ENCODE peak calls at places on chromosomes 12 and 14, in eight cellular contexts. Z, D, A, U, S, F, T and J are unnamed samples.

GRCh38 chr14:73770977-73771847 is 57.0 kb upstream of the PNMA1 start:
- DNase-seq in F (peak), U (no peak), A (no peak), T (no peak), S (no peak), D (no peak), Z (no peak), J (no peak)

GRCh38 chr12:107635139-107635538 is 50.5 kb upstream of the PWP1 start:
- DNase-seq in D (no peak), F (no peak), Z (no peak), T (no peak), S (no peak), A (no peak), U (no peak), J (no peak)

GRCh38 chr12:52942056-52942913 is 6.6 kb upstream of the KRT18 start:
- DNase-seq in Z (no peak), F (no peak), A (no peak), U (no peak), T (no peak), S (no peak), D (no peak), J (no peak)

GRCh38 chr12:132593938-132594358 is 16.4 kb downstream of the LRCOL1 start:
- DNase-seq in Z (peak), T (peak), A (peak), U (peak), D (peak), F (peak), S (peak), J (peak)

GRCh38 chr12:123767613-123768012 is 5.5 kb downstream of the DNAH10 start:
- DNase-seq in T (no peak), S (no peak), U (no peak), Z (no peak), F (no peak), D (no peak), A (no peak), J (no peak)

GRCh38 chr12:26138860-26139259 is 14.0 kb upstream of the BHLHE41 start:
- DNase-seq in S (no peak), Z (no peak), T (no peak), D (no peak), U (no peak), A (no peak), F (no peak), J (no peak)

GRCh38 chr14:23555533-23555881 is 564 bp upstream of the THTPA start:
- DNase-seq in F (no peak), T (no peak), Z (no peak), S (no peak), U (no peak), D (no peak), A (no peak), J (no peak)

GRCh38 chr14:94088516-94088915 is 7.4 kb downstream of the IFI27L1 start:
- DNase-seq in U (no peak), D (no peak), A (no peak), T (peak), Z (no peak), F (peak), S (no peak), J (no peak)

GRCh38 chr14:28673056-28673455 is 93.5 kb upstream of the FOXG1 start:
- DNase-seq in T (no peak), F (peak), Z (no peak), U (no peak), A (no peak), D (no peak), S (no peak), J (no peak)

GRCh38 chr12:3316776-3317480 is 174.1 kb upstream of the PRMT8 start:
- DNase-seq in S (no peak), F (no peak), T (no peak), U (no peak), Z (no peak), D (no peak), A (no peak), J (no peak)

GRCh38 chr12:701896-702539 is 38.8 kb upstream of the NINJ2 start:
- DNase-seq in A (no peak), Z (no peak), S (no peak), F (no peak), D (no peak), T (no peak), U (no peak), J (no peak)

GRCh38 chr12:108629824-108630476 is 3.7 kb downstream of the SELPLG start:
- DNase-seq in Z (no peak), A (peak), S (no peak), T (peak), U (no peak), F (peak), D (no peak), J (no peak)

GRCh38 chr12:108638141-108638823 is 4.6 kb upstream of the SELPLG start:
- DNase-seq in S (no peak), Z (no peak), D (peak), A (no peak), U (no peak), T (no peak), F (no peak), J (peak)

GRCh38 chr14:103189481-103190470 is 66.5 kb downstream of the TNFAIP2 start:
- DNase-seq in U (peak), S (no peak), F (no peak), Z (no peak), D (no peak), T (no peak), A (no peak), J (peak)

DNA sequence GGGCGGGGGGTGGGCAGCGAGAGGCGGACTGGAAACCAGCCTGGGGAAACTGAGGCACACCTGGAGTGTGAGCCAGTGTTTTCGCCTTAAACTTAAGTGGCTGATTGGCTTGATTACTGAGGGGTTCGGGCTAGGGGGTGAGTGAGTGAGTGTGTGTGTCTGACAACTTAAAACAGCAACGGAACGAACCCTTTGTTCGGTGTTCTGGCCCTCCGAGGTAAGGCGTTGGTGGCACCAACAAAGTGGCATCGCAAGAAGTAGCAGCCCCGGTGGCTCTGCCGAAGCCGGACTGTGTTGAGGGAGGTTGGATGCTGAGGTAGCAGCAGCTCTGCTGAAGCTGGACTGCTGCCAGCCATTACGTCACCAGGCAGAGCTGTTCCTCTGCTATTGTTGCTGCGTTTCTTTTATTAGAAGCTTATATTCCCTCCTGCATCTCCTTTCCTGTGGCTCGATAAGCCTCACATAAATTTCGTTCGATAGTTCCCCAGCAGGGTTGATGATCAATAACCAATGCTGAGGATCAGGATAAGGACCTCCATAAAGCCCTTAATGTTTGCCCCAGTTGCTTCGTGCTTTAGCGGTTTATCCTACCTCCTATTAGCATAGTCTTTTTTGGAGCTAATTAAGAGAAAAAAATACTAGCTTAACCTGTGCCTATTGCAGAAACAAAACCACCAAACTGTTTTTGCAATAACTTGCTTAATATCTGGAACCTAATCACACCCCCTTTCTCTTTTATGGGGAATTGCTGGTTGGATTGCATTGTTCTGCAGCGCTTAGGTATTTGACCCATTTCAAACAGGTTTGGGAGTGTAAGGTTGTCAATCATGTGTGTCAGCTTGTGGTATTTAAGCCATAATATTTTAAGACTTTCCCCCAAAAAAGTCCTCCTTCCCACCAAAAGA is 1.3 kb downstream of the GPR137C start:
- DNase-seq in S (peak), Z (peak), D (peak), T (peak), F (peak), A (peak), U (peak), J (peak)
- H3K4me3 ChIP-seq in S (peak), Z (peak), D (peak), T (peak), F (peak), A (peak), U (peak), J (peak)

DNA sequence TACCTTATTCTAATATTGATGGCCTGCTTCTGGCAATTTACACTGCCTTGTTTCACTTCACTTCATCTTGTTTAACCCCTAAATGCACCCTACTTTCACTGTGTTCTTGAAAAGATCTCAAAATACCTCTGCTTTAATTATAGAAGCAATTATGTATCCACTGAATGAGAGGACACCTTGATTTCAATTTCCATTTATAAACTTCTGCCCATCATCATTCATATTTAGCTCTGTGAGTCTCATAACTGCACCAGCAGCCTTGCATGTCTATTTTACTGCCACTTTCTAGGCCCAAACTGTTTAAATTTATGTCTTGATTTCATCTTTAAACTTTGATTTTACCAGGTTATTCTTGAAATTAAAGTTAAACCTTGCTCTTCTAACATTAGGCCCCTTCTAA is 7.1 kb upstream of the DNAAF2 start:
- DNase-seq in T (no peak), S (no peak), Z (no peak), D (no peak), F (no peak), A (no peak), U (no peak), J (no peak)
- H3K4me3 ChIP-seq in T (no peak), S (no peak), Z (no peak), D (no peak), F (no peak), A (no peak), U (no peak), J (no peak)

GRCh38 chr12:76782440-76782996 is 18.6 kb downstream of the ZDHHC17 start:
- DNase-seq in A (no peak), U (no peak), F (no peak), Z (no peak), S (no peak), D (no peak), T (no peak), J (no peak)

GRCh38 chr12:76784600-76785051 is 20.7 kb downstream of the ZDHHC17 start:
- DNase-seq in F (peak), S (no peak), Z (no peak), D (no peak), A (peak), T (peak), U (no peak), J (no peak)

GRCh38 chr12:76786986-76787385 is 23.1 kb downstream of the ZDHHC17 start:
- DNase-seq in U (no peak), T (no peak), S (no peak), Z (no peak), F (no peak), A (no peak), D (no peak), J (no peak)

GRCh38 chr12:76787689-76788088 is 23.8 kb downstream of the ZDHHC17 start:
- DNase-seq in Z (no peak), T (no peak), D (no peak), A (no peak), S (no peak), U (no peak), F (no peak), J (no peak)

DNA sequence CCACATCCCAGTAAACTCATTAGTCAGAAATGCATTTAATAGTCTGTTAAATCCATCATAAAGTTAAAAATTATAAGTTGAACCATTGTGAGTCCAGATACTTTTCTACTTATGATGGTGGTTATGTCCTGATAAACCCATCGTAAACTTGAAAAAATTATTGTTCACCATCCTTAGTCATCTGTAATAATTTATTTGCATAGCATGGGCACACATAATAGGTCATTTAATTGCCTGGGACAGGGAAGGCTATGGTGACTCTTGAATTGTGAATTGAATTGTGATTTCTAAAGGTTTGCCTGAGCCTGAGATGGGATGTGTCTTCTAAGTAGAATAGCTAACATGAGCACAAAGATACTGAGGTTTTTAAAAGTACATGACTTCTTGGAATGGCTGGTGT is 21.5 kb downstream of the ZDHHC17 start:
- DNase-seq in Z (no peak), S (no peak), U (no peak), A (no peak), F (peak), D (no peak), T (no peak), J (no peak)
- H3K4me3 ChIP-seq in Z (no peak), S (no peak), U (no peak), A (no peak), F (no peak), D (no peak), T (no peak), J (no peak)

GRCh38 chr12:77727442-77728001 is 103.2 kb upstream of the NAV3 start:
- DNase-seq in T (no peak), A (no peak), S (no peak), D (no peak), U (no peak), F (no peak), Z (no peak), J (no peak)

GRCh38 chr12:77723308-77723707 is 107.4 kb upstream of the NAV3 start:
- DNase-seq in T (no peak), D (no peak), F (no peak), S (no peak), A (no peak), Z (no peak), U (no peak), J (no peak)

GRCh38 chr12:77724367-77724957 is 106.2 kb upstream of the NAV3 start:
- DNase-seq in D (no peak), F (peak), T (no peak), A (peak), S (peak), Z (no peak), U (no peak), J (no peak)

GRCh38 chr12:77725611-77726010 is 105.1 kb upstream of the NAV3 start:
- DNase-seq in U (no peak), D (no peak), T (peak), F (no peak), A (peak), Z (no peak), S (no peak), J (no peak)

GRCh38 chr12:77728018-77728417 is 102.7 kb upstream of the NAV3 start:
- DNase-seq in F (no peak), D (no peak), T (no peak), Z (no peak), U (no peak), A (no peak), S (no peak), J (no peak)
- H3K4me3 ChIP-seq in F (no peak), D (no peak), T (no peak), Z (no peak), U (no peak), A (no peak), S (no peak), J (no peak)

DNA sequence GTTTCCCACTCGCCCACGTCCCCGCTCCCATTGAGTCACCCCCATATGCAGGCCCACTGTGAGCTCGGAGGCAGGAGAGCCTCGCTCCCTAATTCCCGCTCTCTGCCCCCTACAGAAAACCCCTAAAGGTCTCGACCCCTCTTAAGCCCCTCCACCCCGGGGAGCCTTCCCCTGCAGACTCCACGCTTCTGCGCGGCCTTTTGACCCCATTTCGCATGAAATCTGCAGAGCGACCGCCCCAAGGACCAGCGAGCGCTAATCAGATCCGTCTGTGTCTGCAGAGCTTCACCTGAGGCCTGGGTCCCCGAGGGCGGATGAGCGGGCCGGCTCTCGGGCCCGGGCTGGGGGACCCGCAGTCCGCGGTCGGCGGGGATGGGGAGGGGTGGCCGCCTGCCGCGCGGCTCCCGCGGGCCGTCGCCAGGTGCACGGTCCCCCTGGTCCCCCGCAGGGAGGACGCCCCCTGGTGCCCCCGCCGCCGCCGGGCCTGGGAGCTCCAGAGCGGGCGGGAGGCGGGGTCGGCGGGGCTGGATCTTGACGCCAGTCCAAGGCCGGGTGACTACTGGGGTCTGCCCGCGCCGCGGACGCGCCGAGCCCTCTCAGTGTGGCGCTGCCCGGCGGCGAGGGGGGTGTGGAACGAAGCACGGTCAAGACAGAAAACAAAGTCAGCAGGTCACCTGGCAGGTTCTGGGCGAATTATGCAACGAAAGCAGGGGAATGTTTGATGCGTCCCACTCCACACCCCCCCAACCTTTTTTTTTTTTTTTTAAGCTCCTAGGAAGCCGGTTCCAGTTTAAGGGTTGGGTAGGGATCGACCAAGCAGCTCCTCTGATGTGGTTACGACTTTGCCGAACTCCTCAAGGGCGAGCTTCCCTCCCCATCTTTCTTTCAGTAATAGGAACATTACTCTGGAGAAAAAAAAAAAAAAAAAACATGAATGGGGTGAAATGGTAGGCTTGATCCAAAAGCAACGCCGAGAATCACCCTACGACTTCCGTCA is 9.9 kb downstream of the BMP4 start:
- DNase-seq in S (peak), F (no peak), Z (no peak), A (no peak), D (no peak), T (no peak), U (no peak), J (no peak)
- H3K4me3 ChIP-seq in S (no peak), F (no peak), Z (no peak), A (peak), D (peak), T (no peak), U (peak), J (no peak)

GRCh38 chr14:76961631-76962302 is 66.7 kb downstream of the IRF2BPL start:
- DNase-seq in S (peak), F (peak), D (peak), A (peak), T (peak), Z (peak), U (peak), J (peak)
- H3K4me3 ChIP-seq in S (peak), F (peak), D (no peak), A (peak), T (peak), Z (no peak), U (peak), J (peak)

GRCh38 chr12:15827136-15827535 is 37.9 kb upstream of the EPS8 start:
- DNase-seq in F (no peak), U (no peak), D (no peak), S (no peak), A (no peak), Z (no peak), T (no peak), J (no peak)

GRCh38 chr12:15829255-15829654 is 40.1 kb upstream of the EPS8 start:
- DNase-seq in A (no peak), S (no peak), U (no peak), Z (no peak), T (no peak), F (no peak), D (no peak), J (no peak)

GRCh38 chr12:15830538-15830937 is 41.4 kb upstream of the EPS8 start:
- DNase-seq in F (no peak), U (no peak), T (no peak), Z (no peak), D (no peak), A (peak), S (no peak), J (no peak)

GRCh38 chr12:15831315-15831993 is 42.3 kb upstream of the EPS8 start:
- DNase-seq in D (no peak), Z (no peak), A (no peak), F (no peak), S (no peak), T (no peak), U (no peak), J (no peak)

DNA sequence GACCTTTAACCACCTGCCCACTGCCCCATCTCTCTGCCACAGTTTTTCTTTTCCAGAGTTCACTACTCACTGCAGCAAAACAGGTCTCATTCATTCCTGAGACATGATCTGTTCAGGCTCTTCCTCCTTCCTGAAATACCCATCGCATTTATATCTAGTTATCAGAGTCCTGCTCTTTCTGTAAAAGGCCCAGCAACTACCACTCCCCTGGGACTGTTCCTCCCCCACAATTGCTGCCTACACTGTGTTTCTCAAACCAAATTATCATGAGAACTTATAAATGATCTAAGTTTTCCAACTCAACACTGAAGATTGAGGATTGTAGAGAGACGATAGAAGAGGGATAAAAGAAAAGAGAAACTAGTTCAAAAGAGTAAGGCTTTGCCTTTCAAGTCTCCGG is 40.8 kb upstream of the EPS8 start:
- DNase-seq in A (peak), F (no peak), T (peak), S (no peak), Z (no peak), D (no peak), U (no peak), J (no peak)
- H3K4me3 ChIP-seq in A (no peak), F (no peak), T (no peak), S (no peak), Z (no peak), D (no peak), U (no peak), J (no peak)

DNA sequence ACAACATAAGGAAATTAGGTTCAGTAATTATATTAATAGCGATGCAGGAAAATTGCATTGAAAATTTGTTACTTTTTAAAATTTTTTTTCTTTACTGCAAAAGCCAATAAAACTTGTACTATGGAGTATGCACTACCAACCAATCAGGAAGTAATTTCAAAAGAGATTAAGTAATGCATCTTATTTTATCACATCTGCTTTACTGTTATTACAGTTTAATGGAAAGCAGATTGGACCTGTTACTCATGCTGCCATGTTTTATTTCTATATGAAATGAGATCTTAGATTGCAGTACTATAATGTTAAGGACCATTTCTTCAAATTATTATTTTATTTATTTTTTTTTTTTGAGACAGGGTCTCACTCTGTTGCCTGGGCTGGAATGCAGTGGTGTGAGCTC is 1.7 kb upstream of the STRN3 start:
- DNase-seq in Z (no peak), U (no peak), D (no peak), A (no peak), F (no peak), T (no peak), S (no peak), J (no peak)
- H3K4me3 ChIP-seq in Z (no peak), U (no peak), D (no peak), A (no peak), F (peak), T (no peak), S (no peak), J (no peak)

GRCh38 chr14:22479132-22479531 is 109.9 kb downstream of the DAD1 start:
- DNase-seq in D (no peak), T (no peak), A (no peak), S (no peak), Z (no peak), U (no peak), F (no peak), J (no peak)
- H3K4me3 ChIP-seq in D (no peak), T (no peak), A (no peak), S (no peak), Z (no peak), U (no peak), F (no peak), J (no peak)